ENCODE peak calls at places on chromosomes 2 and 18, in six cellular contexts. K, Q, I, O, P and Z are unnamed samples.

GRCh38 chr2:25794544-25795276 is 83.6 kb downstream of the ASXL2 start:
- DNase-seq in K (no peak), Q (no peak), I (no peak), O (no peak), P (no peak), Z (no peak)

GRCh38 chr18:11074879-11075278 is 74.5 kb downstream of the PIEZO2 start:
- DNase-seq in K (no peak), Q (no peak), I (no peak), O (no peak), P (no peak), Z (no peak)

GRCh38 chr2:230668184-230668938 is 44.3 kb upstream of the CAB39 start:
- DNase-seq in K (no peak), Q (peak), I (no peak), O (peak), P (peak), Z (no peak)

GRCh38 chr2:48137829-48138228 is 231.5 kb upstream of the FBXO11 start:
- DNase-seq in K (no peak), Q (no peak), I (no peak), O (no peak), P (peak), Z (no peak)

GRCh38 chr2:52135235-52135634 is 1103.3 kb upstream of the NRXN1 start:
- DNase-seq in K (no peak), Q (peak), I (no peak), O (no peak), P (peak), Z (no peak)

GRCh38 chr2:100983201-100983600 is 18.9 kb upstream of the RPL31 start:
- DNase-seq in K (no peak), Q (no peak), I (no peak), O (no peak), P (no peak), Z (no peak)

GRCh38 chr2:160367887-160368286 is 125.7 kb downstream of the RBMS1 start:
- DNase-seq in K (no peak), Q (peak), I (no peak), O (no peak), P (peak), Z (no peak)

GRCh38 chr2:15561574-15562344 is 625 bp upstream of the NBAS start:
- DNase-seq in K (no peak), Q (no peak), I (no peak), O (no peak), P (peak), Z (no peak)

GRCh38 chr2:219542931-219543595 is 546 bp downstream of the CHPF start:
- DNase-seq in K (no peak), Q (peak), I (peak), O (no peak), P (no peak), Z (no peak)

GRCh38 chr2:171963198-171963597 is 36.6 kb upstream of the METAP1D start:
- DNase-seq in K (no peak), Q (no peak), I (no peak), O (no peak), P (no peak), Z (no peak)

GRCh38 chr2:138217975-138218773 is 253.9 kb downstream of the HNMT start:
- DNase-seq in K (no peak), Q (no peak), I (no peak), O (no peak), P (no peak), Z (no peak)

GRCh38 chr18:75828379-75828778 is 400.9 kb upstream of the SMIM21 start:
- DNase-seq in K (no peak), Q (no peak), I (no peak), O (no peak), P (no peak), Z (no peak)

GRCh38 chr2:39517102-39517436 is 80.0 kb upstream of the MAP4K3 start:
- DNase-seq in K (no peak), Q (no peak), I (no peak), O (no peak), P (no peak), Z (no peak)

GRCh38 chr18:51614033-51614432 is 416.6 kb upstream of the MEX3C start:
- DNase-seq in K (no peak), Q (peak), I (no peak), O (no peak), P (no peak), Z (no peak)

GRCh38 chr2:103219398-103219797 is 457.6 kb downstream of the TMEM182 start:
- DNase-seq in K (no peak), Q (no peak), I (no peak), O (no peak), P (no peak), Z (no peak)

GRCh38 chr2:162177301-162177700 is 25.3 kb upstream of the GCG start:
- DNase-seq in K (no peak), Q (no peak), I (no peak), O (no peak), P (no peak), Z (no peak)

GRCh38 chr2:156476021-156476420 is 39.8 kb downstream of the GPD2 start:
- DNase-seq in K (no peak), Q (no peak), I (no peak), O (no peak), P (no peak), Z (no peak)

GRCh38 chr2:232406556-232407310 is at the start of gene ALPG:
- DNase-seq in K (no peak), Q (no peak), I (no peak), O (no peak), P (no peak), Z (no peak)

GRCh38 chr2:151260492-151261239 is 997 bp downstream of the RBM43 start:
- DNase-seq in K (no peak), Q (peak), I (no peak), O (no peak), P (no peak), Z (no peak)

GRCh38 chr2:208570851-208571763 is 164.5 kb downstream of the PTH2R start:
- DNase-seq in K (no peak), Q (no peak), I (no peak), O (no peak), P (no peak), Z (no peak)
- TF ChIP-seq CTCF in K (no peak), Q (no peak), I (no peak), O (no peak), P (no peak), Z (peak)

DNA sequence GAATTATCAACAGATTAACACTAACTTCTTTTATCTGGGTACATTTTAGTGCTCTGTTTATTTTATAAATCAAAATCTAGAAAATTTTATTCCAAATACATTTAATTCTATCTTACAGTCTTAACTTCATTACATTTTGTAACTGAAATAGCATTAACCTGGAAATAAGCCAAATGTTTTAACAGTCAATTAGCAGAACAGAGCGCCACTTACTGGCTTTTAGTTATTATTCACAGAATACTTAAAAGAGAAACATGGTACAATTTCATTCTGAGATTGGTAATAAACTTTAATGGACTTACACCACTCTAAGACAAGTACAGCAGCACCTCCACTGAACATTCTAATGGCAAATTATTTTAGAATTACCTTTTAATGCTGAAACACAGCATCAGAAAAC is 38.6 kb downstream of the SS18 start:
- DNase-seq in K (no peak), Q (no peak), I (no peak), O (no peak), P (no peak), Z (no peak)
- TF ChIP-seq CTCF in K (no peak), Q (no peak), I (no peak), O (no peak), P (no peak), Z (no peak)

GRCh38 chr2:44615950-44616518 is 254.3 kb downstream of the CAMKMT start:
- DNase-seq in K (no peak), Q (no peak), I (no peak), O (no peak), P (no peak), Z (no peak)
- TF ChIP-seq CTCF in K (no peak), Q (no peak), I (no peak), O (no peak), P (no peak), Z (peak)

GRCh38 chr2:64859208-64860161 is 129.7 kb upstream of the SLC1A4 start:
- DNase-seq in K (peak), Q (peak), I (peak), O (peak), P (peak), Z (no peak)
- TF ChIP-seq CTCF in K (no peak), Q (peak), I (no peak), O (no peak), P (no peak), Z (peak)

DNA sequence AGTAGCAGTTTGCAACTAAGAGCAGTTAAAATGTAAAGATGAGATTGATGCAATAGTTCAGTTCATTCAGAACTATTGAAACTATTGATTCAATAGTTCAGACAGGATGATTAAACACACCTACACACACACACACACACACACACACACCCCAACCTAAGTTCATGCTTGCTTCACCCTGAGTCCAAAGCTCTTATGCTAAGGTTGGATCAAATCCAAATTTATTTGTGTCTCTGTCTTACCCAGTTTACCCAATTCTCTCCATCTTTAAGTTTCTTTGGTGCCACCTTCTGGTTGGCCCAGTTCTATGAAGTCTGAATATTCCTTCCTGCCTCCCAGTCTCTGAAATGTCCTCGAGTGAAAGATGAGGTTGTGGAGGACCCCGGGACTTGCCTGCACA is 5.1 kb downstream of the SERPINB8 start:
- DNase-seq in K (no peak), Q (peak), I (no peak), O (no peak), P (peak), Z (no peak)
- TF ChIP-seq CTCF in K (no peak), Q (no peak), I (no peak), O (no peak), P (peak), Z (peak)

GRCh38 chr18:35322486-35323258 is 21.5 kb downstream of the ZNF24 start:
- DNase-seq in K (no peak), Q (no peak), I (no peak), O (no peak), P (no peak), Z (no peak)
- TF ChIP-seq CTCF in K (no peak), Q (no peak), I (no peak), O (no peak), P (no peak), Z (no peak)